ENCODE peak calls at places on chromosomes 2 and 18, in four cellular contexts. T is progenitor cell of endocrine pancreas, B is lower leg skin, J is fibroblast of pulmonary artery. Y is an unnamed sample.
A peak's percentile ranks its signal among the peaks of the same experiment; 100 is the strongest.

GRCh38 chr18:69282371-69282770 is 118.3 kb upstream of the DOK6 start:
- DNase-seq in J (no peak), B (no peak), T (no peak), Y (no peak)

GRCh38 chr2:145066795-145067194 is 546.9 kb upstream of the ZEB2 start:
- DNase-seq in B (no peak), T (no peak), J (no peak), Y (no peak)

GRCh38 chr2:84908948-84909713 is 3.7 kb downstream of the TMSB10 start:
- DNase-seq in T (no peak), B (no peak), J (no peak), Y (no peak)

GRCh38 chr18:77132369-77133050 is at the start of gene MBP:
- DNase-seq in B (peak; percentile 95), J (no peak), T (peak; percentile 73), Y (peak; percentile 37)

GRCh38 chr2:197179744-197180498 is 130.7 kb downstream of the ANKRD44 start:
- DNase-seq in J (peak; percentile 85), B (no peak), T (no peak), Y (peak; percentile 39)

GRCh38 chr2:33859791-33860461 is 260.8 kb upstream of the FAM98A start:
- DNase-seq in J (no peak), B (no peak), T (no peak), Y (no peak)

GRCh38 chr2:10569460-10569859 is 120.3 kb downstream of the NOL10 start:
- DNase-seq in T (no peak), B (peak; percentile 75), J (no peak), Y (no peak)

GRCh38 chr2:231425291-231425810 is 29.8 kb downstream of the B3GNT7 start:
- DNase-seq in T (no peak), J (no peak), B (no peak), Y (no peak)

GRCh38 chr2:203685081-203685621 is 21.3 kb upstream of the CD28 start:
- DNase-seq in T (no peak), J (peak; percentile 97), B (no peak), Y (no peak)

GRCh38 chr2:185700883-185701282 is 37.7 kb upstream of the FSIP2 start:
- DNase-seq in T (no peak), B (no peak), J (no peak), Y (no peak)

GRCh38 chr18:59724116-59724515 is 26.9 kb upstream of the CCBE1 start:
- DNase-seq in B (no peak), J (no peak), T (no peak), Y (no peak)

GRCh38 chr2:180753809-180754761 is 226.3 kb upstream of the UBE2E3 start:
- DNase-seq in T (no peak), J (no peak), B (no peak), Y (no peak)

GRCh38 chr18:51767293-51767692 is 569.8 kb upstream of the MEX3C start:
- DNase-seq in B (no peak), J (no peak), T (no peak), Y (no peak)

GRCh38 chr2:240460781-240461431 is 25.4 kb downstream of the GPC1 start:
- DNase-seq in B (peak; percentile 76), J (no peak), T (no peak), Y (peak; percentile 3)

Y was measured in tibial nerve.